ENCODE peak calls at places on chromosome 16, in four cellular contexts. W is H9; O is amniotic stem cell; K is CD4-positive, alpha-beta T cell. A is an unnamed sample.

GRCh38 chr16:28491080-28491969 is 549 bp downstream of the CLN3 start:
- DNase-seq in W (peak; percentile 59), O (peak; percentile 2), K (no peak), A (no peak)

GRCh38 chr16:53771655-53772497 is 67.9 kb downstream of the FTO start:
- DNase-seq in W (no peak), O (no peak), K (no peak), A (no peak)

GRCh38 chr16:85042126-85042525 is 14.5 kb downstream of the KIAA0513 start:
- DNase-seq in W (no peak), O (no peak), K (no peak), A (no peak)

GRCh38 chr16:80938035-80938927 is 68.4 kb downstream of the CMC2 start:
- DNase-seq in W (no peak), O (peak; percentile 79), K (no peak), A (no peak)

GRCh38 chr16:1080801-1081733 is 8.5 kb downstream of the SSTR5 start:
- DNase-seq in W (no peak), O (no peak), K (no peak), A (no peak)

GRCh38 chr16:70800798-70801480 is at the start of gene VAC14:
- DNase-seq in W (peak; percentile 97), O (peak; percentile 55), K (peak; percentile 98), A (peak; percentile 96)

GRCh38 chr16:76816475-76816874 is 374.5 kb upstream of the MON1B start:
- DNase-seq in W (no peak), O (no peak), K (no peak), A (no peak)

GRCh38 chr16:17224859-17225258 is 245.9 kb downstream of the XYLT1 start:
- DNase-seq in W (no peak), O (no peak), K (no peak), A (no peak)

GRCh38 chr16:62256406-62256805 is 220.2 kb upstream of the CDH8 start:
- DNase-seq in W (no peak), O (no peak), K (no peak), A (no peak)

GRCh38 chr16:66159987-66160386 is 206.5 kb upstream of the CDH5 start:
- DNase-seq in W (no peak), O (no peak), K (no peak), A (no peak)

GRCh38 chr16:2206420-2206779 is 1.1 kb downstream of the MLST8 start:
- DNase-seq in W (no peak), O (no peak), K (no peak), A (no peak)

GRCh38 chr16:54281535-54282201 is 4.9 kb downstream of the IRX3 start:
- DNase-seq in W (no peak), O (no peak), K (no peak), A (no peak)

GRCh38 chr16:56450275-56450889 is 750 bp downstream of the NUDT21 start:
- DNase-seq in W (no peak), O (no peak), K (no peak), A (no peak)

GRCh38 chr16:64892843-64893242 is 229.0 kb downstream of the CDH11 start:
- DNase-seq in W (no peak), O (peak; percentile 32), K (no peak), A (no peak)

GRCh38 chr16:65392831-65393565 is 271.1 kb upstream of the CDH11 start:
- DNase-seq in W (no peak), O (no peak), K (no peak), A (no peak)

GRCh38 chr16:51549836-51550235 is 398.8 kb upstream of the SALL1 start:
- DNase-seq in W (no peak), O (no peak), K (no peak), A (no peak)

GRCh38 chr16:84599528-84600202 is 18.2 kb downstream of the COTL1 start:
- DNase-seq in W (peak; percentile 89), O (no peak), K (peak; percentile 51), A (no peak)

GRCh38 chr16:84103678-84104077 is 13.1 kb downstream of the MBTPS1 start:
- DNase-seq in W (no peak), O (no peak), K (no peak), A (no peak)

GRCh38 chr16:56257666-56258359 is 66.5 kb downstream of the GNAO1 start:
- DNase-seq in W (no peak), O (no peak), K (no peak), A (no peak)

GRCh38 chr16:17408296-17408695 is 62.5 kb downstream of the XYLT1 start:
- DNase-seq in W (no peak), O (no peak), K (no peak), A (no peak)

GRCh38 chr16:11258553-11259287 is 2.7 kb upstream of the SOCS1 start:
- DNase-seq in W (no peak), O (no peak), K (peak; percentile 46), A (no peak)

GRCh38 chr16:17370233-17371013 is 100.3 kb downstream of the XYLT1 start:
- DNase-seq in W (no peak), O (no peak), K (no peak), A (no peak)

GRCh38 chr16:30894540-30895368 is 877 bp upstream of the BCL7C start:
- DNase-seq in W (no peak), O (no peak), K (no peak), A (no peak)

GRCh38 chr16:84829168-84829965 is 9.6 kb downstream of the CRISPLD2 start:
- DNase-seq in W (no peak), O (peak; percentile 35), K (no peak), A (no peak)

GRCh38 chr16:28093383-28093725 is 29.8 kb upstream of the GSG1L start:
- DNase-seq in W (no peak), O (no peak), K (no peak), A (no peak)

GRCh38 chr16:4111748-4112696 is 4.2 kb downstream of the ADCY9 start:
- DNase-seq in W (no peak), O (peak; percentile 12), K (no peak), A (no peak)

A was measured in activated T-helper 1 cell treated with Interleukin-2 at 50 U/mL for 16 hours.